ENCODE peak calls at places on chromosome 4, in nine cellular contexts. P, V, E, R, B, O, G, W and K are unnamed samples.

GRCh38 chr4:180058731-180059215 is 2184.4 kb upstream of the TENM3 start:
- DNase-seq in P (peak), V (peak), E (no peak), R (no peak), B (no peak), O (peak), G (no peak), W (peak), K (no peak)

GRCh38 chr4:146132445-146132844 is 43.1 kb upstream of the LSM6 start:
- DNase-seq in P (no peak), V (no peak), E (no peak), R (no peak), B (peak), O (no peak), G (no peak), W (no peak), K (peak)

GRCh38 chr4:26807330-26807729 is 53.3 kb upstream of the STIM2 start:
- DNase-seq in P (no peak), V (no peak), E (no peak), R (no peak), B (no peak), O (no peak), G (no peak), W (peak), K (no peak)

GRCh38 chr4:108533876-108534275 is 86.5 kb upstream of the RPL34 start:
- DNase-seq in P (no peak), V (no peak), E (no peak), R (no peak), B (no peak), O (no peak), G (no peak), W (peak), K (no peak)

GRCh38 chr4:7573692-7574091 is 139.0 kb upstream of the PSAPL1 start:
- DNase-seq in P (no peak), V (peak), E (no peak), R (no peak), B (no peak), O (no peak), G (no peak), W (no peak), K (no peak)

GRCh38 chr4:147833254-147833653 is 101.4 kb downstream of the ARHGAP10 start:
- DNase-seq in P (no peak), V (no peak), E (no peak), R (no peak), B (no peak), O (no peak), G (no peak), W (no peak), K (no peak)

GRCh38 chr4:78468272-78468671 is 83.3 kb upstream of the ANXA3 start:
- DNase-seq in P (no peak), V (no peak), E (no peak), R (no peak), B (no peak), O (no peak), G (no peak), W (no peak), K (no peak)

GRCh38 chr4:112170451-112170993 is 25.3 kb downstream of the FAM241A start:
- DNase-seq in P (no peak), V (no peak), E (no peak), R (no peak), B (no peak), O (no peak), G (no peak), W (no peak), K (no peak)

GRCh38 chr4:81095411-81095810 is 64.9 kb downstream of the BMP3 start:
- DNase-seq in P (no peak), V (no peak), E (no peak), R (no peak), B (no peak), O (no peak), G (no peak), W (no peak), K (no peak)

GRCh38 chr4:81081156-81081555 is 50.6 kb downstream of the BMP3 start:
- DNase-seq in P (no peak), V (no peak), E (no peak), R (no peak), B (no peak), O (no peak), G (no peak), W (no peak), K (no peak)

GRCh38 chr4:8646296-8647093 is 53.9 kb downstream of the CPZ start:
- DNase-seq in P (no peak), V (peak), E (no peak), R (no peak), B (no peak), O (no peak), G (peak), W (no peak), K (no peak)

GRCh38 chr4:4937926-4938325 is 78.5 kb downstream of the MSX1 start:
- DNase-seq in P (no peak), V (no peak), E (no peak), R (no peak), B (no peak), O (no peak), G (no peak), W (no peak), K (no peak)

GRCh38 chr4:5524900-5525299 is 183.5 kb downstream of the EVC2 start:
- DNase-seq in P (no peak), V (peak), E (no peak), R (peak), B (no peak), O (no peak), G (no peak), W (peak), K (no peak)

GRCh38 chr4:152273343-152273742 is 262.5 kb downstream of the FBXW7 start:
- DNase-seq in P (no peak), V (no peak), E (no peak), R (peak), B (no peak), O (no peak), G (no peak), W (no peak), K (no peak)

GRCh38 chr4:45650545-45650944 is 473.3 kb downstream of the GABRG1 start:
- DNase-seq in P (no peak), V (no peak), E (no peak), R (no peak), B (no peak), O (no peak), G (no peak), W (no peak), K (no peak)

GRCh38 chr4:48902266-48902665 is 4.3 kb downstream of the OCIAD2 start:
- DNase-seq in P (no peak), V (no peak), E (no peak), R (no peak), B (no peak), O (no peak), G (peak), W (no peak), K (no peak)

GRCh38 chr4:17203767-17204166 is 305.3 kb upstream of the LDB2 start:
- DNase-seq in P (no peak), V (no peak), E (no peak), R (no peak), B (no peak), O (no peak), G (no peak), W (no peak), K (no peak)

GRCh38 chr4:40212674-40213504 is 16.1 kb downstream of the RHOH start:
- DNase-seq in P (no peak), V (no peak), E (no peak), R (no peak), B (no peak), O (no peak), G (no peak), W (no peak), K (no peak)

GRCh38 chr4:57109530-57109846 is 697 bp downstream of the IGFBP7 start:
- DNase-seq in P (no peak), V (no peak), E (no peak), R (no peak), B (no peak), O (no peak), G (no peak), W (no peak), K (no peak)